ENCODE peak calls at places on chromosome 12, in five cellular contexts. B, R, K, I and Y are unnamed samples.

GRCh38 chr12:107655281-107656065 is 30.1 kb upstream of the PWP1 start:
- DNase-seq in B (no peak), R (no peak), K (no peak), I (no peak), Y (no peak)

GRCh38 chr12:63899396-63899795 is 54.9 kb downstream of the SRGAP1 start:
- DNase-seq in B (no peak), R (no peak), K (no peak), I (no peak), Y (no peak)

GRCh38 chr12:68260153-68260552 is 6.7 kb upstream of the IL22 start:
- DNase-seq in B (no peak), R (no peak), K (no peak), I (no peak), Y (no peak)

GRCh38 chr12:12719496-12719895 is 2.3 kb downstream of the CDKN1B start:
- DNase-seq in B (no peak), R (no peak), K (no peak), I (no peak), Y (no peak)

GRCh38 chr12:62934799-62935674 is at the start of gene PPM1H:
- DNase-seq in B (peak; percentile 54), R (no peak), K (peak; percentile 86), I (peak; percentile 76), Y (peak; percentile 64)

GRCh38 chr12:94813314-94813713 is 163.0 kb upstream of the TMCC3 start:
- DNase-seq in B (no peak), R (no peak), K (no peak), I (no peak), Y (no peak)

GRCh38 chr12:88836156-88836555 is 255.9 kb upstream of the KITLG start:
- DNase-seq in B (no peak), R (no peak), K (no peak), I (no peak), Y (no peak)

GRCh38 chr12:109555431-109556315 is 17.6 kb downstream of the MMAB start:
- DNase-seq in B (no peak), R (no peak), K (no peak), I (no peak), Y (no peak)

GRCh38 chr12:118061011-118061875 is at the start of gene WSB2:
- DNase-seq in B (peak; percentile 77), R (peak; percentile 55), K (peak; percentile 62), I (peak; percentile 86), Y (no peak)

GRCh38 chr12:53952335-53952694 is 2.4 kb upstream of the HOXC12 start:
- DNase-seq in B (no peak), R (no peak), K (no peak), I (no peak), Y (peak; percentile 19)

GRCh38 chr12:52171950-52172512 is 19.8 kb downstream of the KRT80 start:
- DNase-seq in B (peak; percentile 51), R (no peak), K (no peak), I (no peak), Y (no peak)

GRCh38 chr12:68240975-68241374 is 12.4 kb downstream of the IL22 start:
- DNase-seq in B (peak; percentile 75), R (peak; percentile 32), K (no peak), I (peak; percentile 60), Y (no peak)

GRCh38 chr12:87140257-87140656 is 884.1 kb upstream of the MGAT4C start:
- DNase-seq in B (no peak), R (no peak), K (no peak), I (no peak), Y (no peak)

GRCh38 chr12:111430418-111431353 is 25.0 kb downstream of the SH2B3 start:
- DNase-seq in B (peak; percentile 84), R (peak; percentile 68), K (no peak), I (no peak), Y (peak; percentile 47)